ENCODE peak calls at places on chromosomes 2 and 18, in ten cellular contexts. O is SHP77; Z is LoVo; L is NCI-H1105; I is NCI-H2081; N is aorta; K is activated gamma-delta T cell treated with anti-CD3 and anti-CD28 coated beads, Interleukin-2, amount 50 U/mL, for 16 hours; C is HTR-8/SVneo; P is stimulated activated CD4-positive, alpha-beta T cell treated with anti-CD3 and anti-CD28 coated beads, Interleukin-4, amount 100 ng/mL, for 24 hours; V is skeletal muscle cell. T is an unnamed sample.

GRCh38 chr2:20353597-20353996 is 3.0 kb upstream of the PUM2 start:
- DNase-seq in O (no peak), Z (no peak), L (peak), I (peak), N (no peak), K (no peak), C (no peak), P (no peak), V (no peak), T (peak)

GRCh38 chr2:69767034-69767433 is 25.1 kb downstream of the ANXA4 start:
- DNase-seq in O (no peak), Z (no peak), L (no peak), I (no peak), N (no peak), K (no peak), C (peak), P (no peak), V (peak), T (no peak)

GRCh38 chr2:48482774-48483173 is 47.2 kb upstream of the STON1 start:
- DNase-seq in O (peak), Z (no peak), L (peak), I (peak), N (no peak), K (no peak), C (no peak), P (no peak), V (peak), T (no peak)

GRCh38 chr2:28233070-28233718 is 159.5 kb upstream of the FOSL2 start:
- DNase-seq in O (no peak), Z (peak), L (no peak), I (no peak), N (no peak), K (no peak), C (no peak), P (no peak), V (peak), T (no peak)

GRCh38 chr2:10045561-10046355 is 2.4 kb downstream of the KLF11 start:
- DNase-seq in O (no peak), Z (no peak), L (no peak), I (no peak), N (peak), K (no peak), C (no peak), P (no peak), V (no peak), T (no peak)

GRCh38 chr2:197675711-197676188 is 363 bp upstream of the RFTN2 start:
- DNase-seq in O (no peak), Z (no peak), L (no peak), I (no peak), N (peak), K (no peak), C (no peak), P (no peak), V (peak), T (peak)

GRCh38 chr18:57445488-57446319 is 10.5 kb downstream of the ONECUT2 start:
- DNase-seq in O (peak), Z (no peak), L (peak), I (no peak), N (no peak), K (no peak), C (no peak), P (no peak), V (no peak), T (no peak)

GRCh38 chr2:170077830-170078569 is 99.9 kb upstream of the MYO3B start:
- DNase-seq in O (no peak), Z (no peak), L (no peak), I (no peak), N (no peak), K (no peak), C (no peak), P (no peak), V (no peak), T (no peak)

GRCh38 chr2:69643602-69644505 is at the start of gene AAK1:
- DNase-seq in O (peak), Z (peak), L (peak), I (peak), N (peak), K (peak), C (peak), P (peak), V (peak), T (peak)